ENCODE peak calls at places on chromosomes 13 and 19, in seven cellular contexts. E, T, K, B, Q, H and O are unnamed samples.
A peak's percentile ranks its signal among the peaks of the same experiment; 100 is the strongest.

GRCh38 chr13:47114030-47114429 is 217.2 kb upstream of the HTR2A start:
- DNase-seq in E (no peak), H (peak; percentile 2), T (no peak), K (no peak), B (no peak), Q (peak; percentile 38), O (no peak)

GRCh38 chr13:47611664-47612288 is 389.3 kb downstream of the SUCLA2 start:
- DNase-seq in B (no peak), E (no peak), K (no peak), Q (peak; percentile 4), H (no peak), T (no peak), O (no peak)

GRCh38 chr13:104171132-104171531 is 1104.9 kb upstream of the SLC10A2 start:
- DNase-seq in H (no peak), E (no peak), Q (no peak), K (no peak), B (no peak), T (no peak), O (no peak)

GRCh38 chr19:13964776-13965175 is 12.5 kb downstream of the DCAF15 start:
- DNase-seq in T (no peak), B (no peak), Q (no peak), K (no peak), E (no peak), H (no peak), O (no peak)

GRCh38 chr13:65454403-65454802 is 1775.7 kb downstream of the PCDH9 start:
- DNase-seq in E (no peak), T (no peak), H (no peak), B (no peak), Q (no peak), K (no peak), O (no peak)

GRCh38 chr19:51000981-51001380 is 423 bp downstream of the KLK8 start:
- DNase-seq in K (no peak), H (no peak), B (no peak), T (no peak), E (no peak), Q (no peak), O (no peak)

GRCh38 chr13:59975807-59976445 is 187.8 kb downstream of the DIAPH3 start:
- DNase-seq in E (no peak), Q (no peak), T (no peak), K (no peak), B (no peak), H (no peak), O (no peak)

GRCh38 chr13:21573920-21574712 is 29.9 kb downstream of the MICU2 start:
- DNase-seq in H (no peak), E (no peak), K (no peak), B (no peak), T (no peak), Q (no peak), O (no peak)

GRCh38 chr19:50387868-50388245 is 3.7 kb downstream of the POLD1 start:
- DNase-seq in K (no peak), Q (no peak), B (no peak), T (no peak), H (no peak), E (no peak), O (no peak)

GRCh38 chr13:93450226-93450625 is 223.6 kb downstream of the GPC6 start:
- DNase-seq in B (peak; percentile 2), Q (peak; percentile 34), H (no peak), T (no peak), E (no peak), K (no peak), O (no peak)

GRCh38 chr13:75583101-75583500 is 33.5 kb downstream of the UCHL3 start:
- DNase-seq in K (no peak), Q (no peak), T (no peak), E (no peak), H (no peak), B (no peak), O (no peak)

GRCh38 chr13:46728777-46729176 is 68.2 kb downstream of the ESD start:
- DNase-seq in T (no peak), H (peak; percentile 48), K (no peak), Q (no peak), E (no peak), B (no peak), O (no peak)

GRCh38 chr13:35978607-35979316 is 152.4 kb downstream of the DCLK1 start:
- DNase-seq in E (no peak), H (peak; percentile 94), Q (no peak), K (no peak), T (peak; percentile 39), B (peak; percentile 29), O (no peak)

GRCh38 chr13:98869408-98870090 is 108.3 kb downstream of the DOCK9 start:
- DNase-seq in H (peak; percentile 45), E (no peak), K (no peak), T (no peak), B (no peak), Q (no peak), O (no peak)

GRCh38 chr13:44734204-44734707 is 158.1 kb upstream of the TSC22D1 start:
- DNase-seq in Q (peak; percentile 11), E (no peak), T (no peak), K (peak; percentile 82), B (no peak), H (no peak), O (no peak)

GRCh38 chr19:14114854-14115253 is 2.7 kb downstream of the PRKACA start:
- DNase-seq in T (no peak), B (peak; percentile 43), Q (no peak), H (peak; percentile 51), E (peak; percentile 32), K (peak; percentile 71), O (peak; percentile 82)

GRCh38 chr19:42352216-42352892 is 26.9 kb downstream of the MEGF8 start:
- DNase-seq in B (no peak), Q (no peak), E (no peak), K (no peak), T (peak; percentile 24), H (no peak), O (no peak)

GRCh38 chr13:26420282-26420960 is 137.1 kb upstream of the WASF3 start:
- DNase-seq in H (no peak), E (no peak), B (no peak), K (no peak), T (no peak), Q (no peak), O (no peak)

GRCh38 chr13:113921763-113922162 is 52.1 kb downstream of the C13orf46 start:
- DNase-seq in Q (no peak), H (no peak), B (no peak), K (no peak), E (no peak), T (no peak), O (no peak)

GRCh38 chr19:45576682-45577081 is 7.9 kb downstream of the OPA3 start:
- DNase-seq in H (no peak), E (no peak), T (no peak), Q (no peak), K (no peak), B (no peak), O (no peak)

GRCh38 chr13:43516401-43516826 is 270.4 kb downstream of the ENOX1 start:
- DNase-seq in B (peak; percentile 2), T (peak; percentile 54), E (no peak), K (no peak), H (no peak), Q (peak; percentile 65), O (no peak)

GRCh38 chr13:31053098-31053497 is 108.6 kb downstream of the HSPH1 start:
- DNase-seq in T (no peak), B (no peak), H (no peak), K (peak; percentile 61), Q (no peak), E (no peak), O (no peak)

GRCh38 chr13:45861352-45861751 is 9.8 kb upstream of the SIAH3 start:
- DNase-seq in H (peak; percentile 2), B (no peak), T (no peak), Q (no peak), E (no peak), K (no peak), O (no peak)

GRCh38 chr19:40231544-40232424 is 5.3 kb upstream of the CCNP start:
- DNase-seq in H (peak; percentile 22), E (no peak), Q (no peak), T (no peak), K (no peak), B (no peak), O (no peak)

GRCh38 chr13:104968876-104969275 is 1566.6 kb downstream of the EFNB2 start:
- DNase-seq in K (no peak), T (no peak), Q (no peak), E (no peak), B (no peak), H (no peak), O (no peak)